ENCODE peak calls at places on chromosomes 1 and 21, in nine cellular contexts. L is pancreas; T is cardiac fibroblast; E is fibroblast of lung; Y is T-helper 1 cell; X is endothelial cell; W is CD8-positive, alpha-beta T cell; Z is stimulated activated CD8-positive, alpha-beta memory T cell treated with anti-CD3 and anti-CD28 coated beads, Interleukin-7, amount 100 ng/mL, for 48 hours; P is B cell. K is an unnamed sample.

GRCh38 chr1:152410028-152410427 is 4.0 kb downstream of the CRNN start:
- DNase-seq in Y (no peak), E (no peak), Z (no peak), T (no peak), W (no peak), P (no peak), L (no peak), X (no peak), K (no peak)

GRCh38 chr1:110765640-110766335 is 91.0 kb upstream of the KCNA3 start:
- DNase-seq in X (peak), W (peak), T (peak), L (no peak), E (peak), Z (peak), Y (peak), P (peak), K (peak)

GRCh38 chr1:209405183-209405823 is 178.2 kb upstream of the CAMK1G start:
- DNase-seq in Z (no peak), T (peak), Y (no peak), E (peak), W (no peak), X (no peak), L (no peak), P (no peak), K (no peak)

GRCh38 chr1:912740-913301 is 10.9 kb upstream of the SAMD11 start:
- DNase-seq in L (peak), Z (no peak), W (peak), P (no peak), T (peak), E (peak), Y (no peak), X (peak), K (no peak)

GRCh38 chr1:222250376-222250775 is 297.5 kb downstream of the HHIPL2 start:
- DNase-seq in E (peak), Y (no peak), X (no peak), Z (no peak), P (no peak), W (no peak), L (no peak), T (no peak), K (no peak)

GRCh38 chr1:41735587-41736290 is 183.0 kb downstream of the HIVEP3 start:
- DNase-seq in T (no peak), Z (no peak), X (no peak), W (no peak), L (no peak), Y (no peak), E (no peak), P (no peak), K (peak)

GRCh38 chr1:69175078-69175477 is 392.6 kb upstream of the LRRC7 start:
- DNase-seq in L (no peak), W (no peak), T (peak), P (no peak), E (no peak), X (no peak), Y (no peak), Z (no peak), K (no peak)

GRCh38 chr1:11429226-11429625 is 49.7 kb upstream of the DISP3 start:
- DNase-seq in X (no peak), E (no peak), L (no peak), T (no peak), P (no peak), W (no peak), Y (no peak), Z (no peak), K (no peak)

GRCh38 chr1:147749792-147750191 is 10.6 kb downstream of the GJA5 start:
- DNase-seq in Y (no peak), X (no peak), E (no peak), P (no peak), T (no peak), Z (no peak), W (no peak), L (no peak), K (no peak)

GRCh38 chr1:65741993-65742392 is 50.7 kb upstream of the PDE4B start:
- DNase-seq in Z (no peak), T (no peak), L (no peak), P (no peak), E (no peak), Y (no peak), W (no peak), X (no peak), K (no peak)

GRCh38 chr1:201713093-201713810 is 115.7 kb upstream of the IPO9 start:
- DNase-seq in P (no peak), Y (no peak), T (peak), L (peak), W (no peak), Z (no peak), X (no peak), E (peak), K (no peak)

GRCh38 chr21:33543505-33544129 is 779 bp downstream of the SON start:
- DNase-seq in Y (no peak), L (peak), P (no peak), X (peak), T (no peak), Z (peak), W (no peak), E (no peak), K (peak)

GRCh38 chr1:161966076-161966475 is 57.6 kb downstream of the OLFML2B start:
- DNase-seq in X (no peak), L (no peak), W (no peak), E (peak), P (no peak), T (no peak), Y (no peak), Z (no peak), K (no peak)

GRCh38 chr1:77605246-77606026 is 77.0 kb downstream of the ZZZ3 start:
- DNase-seq in E (peak), Z (no peak), P (no peak), W (no peak), L (peak), X (no peak), Y (no peak), T (peak), K (no peak)

GRCh38 chr1:114334297-114334696 is 176.7 kb downstream of the TRIM33 start:
- DNase-seq in Z (no peak), T (no peak), Y (no peak), E (no peak), W (no peak), P (no peak), L (no peak), X (no peak), K (no peak)

GRCh38 chr1:155688318-155689121 is at the start of the genes DAP3 and YY1AP1:
- DNase-seq in L (peak), E (peak), X (peak), Z (peak), T (peak), W (peak), Y (peak), P (peak), K (peak)

GRCh38 chr1:101200513-101200912 is 36.3 kb upstream of the S1PR1 start:
- DNase-seq in P (no peak), L (no peak), Y (no peak), T (peak), Z (no peak), W (no peak), E (peak), X (no peak), K (no peak)

GRCh38 chr1:68218485-68218884 is 13.8 kb downstream of the WLS start:
- DNase-seq in Z (no peak), X (no peak), T (no peak), L (no peak), E (peak), P (no peak), W (no peak), Y (no peak), K (no peak)

GRCh38 chr1:169890761-169891538 is 2.7 kb downstream of the SCYL3 start:
- DNase-seq in P (peak), Z (peak), E (no peak), W (peak), Y (no peak), L (peak), X (no peak), T (no peak), K (no peak)

GRCh38 chr1:112196731-112197130 is 199.3 kb upstream of the CTTNBP2NL start:
- DNase-seq in T (no peak), E (no peak), Y (no peak), X (no peak), L (no peak), W (no peak), P (no peak), Z (no peak), K (no peak)